ENCODE peak calls at places on chromosomes 11 and 22, in eight cellular contexts. L is SJCRH30, X is osteoblast, S is heart right ventricle, R is cardiac muscle cell, H is iPS DF 6.9, U is left lung, C is upper lobe of left lung. T is an unnamed sample. For H3K9me3 and H3K27me3, the result is how much of the 10 kb centered on the place peaks cover.

GRCh38 chr11:46237248-46238077 is 40.0 kb upstream of the CREB3L1 start:
- DNase-seq in L (no peak), X (peak), S (peak), R (peak), H (no peak), U (peak), C (peak), T (peak)

GRCh38 chr11:128582496-128583366 is 4.6 kb downstream of the ETS1 start:
- DNase-seq in L (peak), X (peak), S (peak), R (peak), H (peak), U (no peak), C (peak), T (peak)

GRCh38 chr11:120137187-120137610 is 714 bp downstream of the TRIM29 start:
- DNase-seq in L (no peak), X (no peak), S (no peak), R (no peak), H (no peak), U (peak), C (no peak), T (no peak)

GRCh38 chr11:72799441-72799840 is 5.6 kb upstream of the STARD10 start:
- DNase-seq in L (no peak), X (no peak), S (no peak), R (no peak), H (no peak), U (no peak), C (no peak), T (no peak)

GRCh38 chr11:105719073-105719846 is 109.4 kb downstream of the GRIA4 start:
- DNase-seq in L (peak), X (no peak), S (no peak), R (no peak), H (no peak), U (no peak), C (no peak), T (peak)

GRCh38 chr11:120612363-120613263 is 101.1 kb downstream of the GRIK4 start:
- DNase-seq in L (no peak), X (no peak), S (peak), R (no peak), H (no peak), U (no peak), C (peak), T (peak)

GRCh38 chr22:35528967-35529366 is 11.7 kb upstream of the RASD2 start:
- DNase-seq in L (no peak), X (no peak), S (no peak), R (no peak), H (no peak), U (no peak), C (no peak), T (no peak)

GRCh38 chr11:84552791-84553190 is 1074.4 kb downstream of the DLG2 start:
- DNase-seq in L (no peak), X (no peak), S (no peak), R (no peak), H (no peak), U (no peak), C (no peak), T (no peak)

GRCh38 chr22:37273126-37273845 is 9.0 kb upstream of the CYTH4 start:
- DNase-seq in L (no peak), X (peak), S (no peak), R (no peak), H (no peak), U (peak), C (no peak), T (peak)

GRCh38 chr22:44378380-44378779 is 65.6 kb upstream of the SHISAL1 start:
- DNase-seq in L (no peak), X (no peak), S (no peak), R (no peak), H (no peak), U (no peak), C (no peak), T (no peak)

GRCh38 chr11:128624269-128625170 is 37.2 kb upstream of the ETS1 start:
- DNase-seq in L (no peak), X (no peak), S (no peak), R (no peak), H (no peak), U (peak), C (no peak), T (no peak)

GRCh38 chr22:42962295-42963230 is 52.4 kb downstream of the PACSIN2 start:
- DNase-seq in L (no peak), X (no peak), S (no peak), R (no peak), H (no peak), U (peak), C (peak), T (no peak)

GRCh38 chr11:110587972-110588371 is 124.3 kb downstream of the ARHGAP20 start:
- DNase-seq in L (no peak), X (no peak), S (no peak), R (no peak), H (no peak), U (no peak), C (no peak), T (no peak)
- H3K9me3 ChIP-seq in L (under half), X (under half), S (under half), R (under half), H (under half), U (under half), C (under half), T (under half)

GRCh38 chr11:116240661-116241060 is 532.1 kb downstream of the BUD13 start:
- DNase-seq in L (peak), X (no peak), S (no peak), R (no peak), H (no peak), U (no peak), C (no peak), T (peak)

GRCh38 chr11:116243975-116244374 is 528.8 kb downstream of the BUD13 start:
- DNase-seq in L (no peak), X (no peak), S (no peak), R (no peak), H (no peak), U (no peak), C (no peak), T (no peak)

GRCh38 chr11:116249561-116249960 is 523.2 kb downstream of the BUD13 start:
- DNase-seq in L (no peak), X (no peak), S (no peak), R (no peak), H (no peak), U (no peak), C (no peak), T (no peak)

GRCh38 chr11:116244425-116244824 is 528.4 kb downstream of the BUD13 start:
- DNase-seq in L (no peak), X (no peak), S (no peak), R (no peak), H (no peak), U (no peak), C (no peak), T (no peak)

DNA sequence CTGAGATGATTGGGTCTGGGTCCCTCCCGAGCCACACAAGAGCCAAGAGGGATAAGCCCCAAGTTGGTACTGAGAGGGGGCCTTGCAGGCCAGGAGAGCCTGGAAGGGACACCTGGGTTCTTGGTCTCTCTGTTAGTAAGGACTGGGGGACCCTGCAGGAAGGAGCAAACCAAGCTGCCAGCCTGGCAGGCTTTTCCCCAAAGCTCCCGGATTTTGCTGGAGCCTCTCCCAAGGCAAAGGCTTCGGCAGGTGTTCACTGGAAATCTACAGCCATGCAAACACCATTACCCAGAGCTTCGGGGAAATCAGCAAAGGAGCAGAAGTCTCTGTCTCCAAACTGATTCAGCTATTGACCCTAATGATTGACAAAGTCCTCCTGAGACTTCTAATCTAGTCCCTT is 527.9 kb downstream of the BUD13 start:
- DNase-seq in L (no peak), X (no peak), S (no peak), R (no peak), H (no peak), U (no peak), C (no peak), T (no peak)
- H3K4me3 ChIP-seq in L (no peak), X (no peak), S (no peak), R (no peak), H (no peak), U (no peak), C (no peak), T (no peak)

DNA sequence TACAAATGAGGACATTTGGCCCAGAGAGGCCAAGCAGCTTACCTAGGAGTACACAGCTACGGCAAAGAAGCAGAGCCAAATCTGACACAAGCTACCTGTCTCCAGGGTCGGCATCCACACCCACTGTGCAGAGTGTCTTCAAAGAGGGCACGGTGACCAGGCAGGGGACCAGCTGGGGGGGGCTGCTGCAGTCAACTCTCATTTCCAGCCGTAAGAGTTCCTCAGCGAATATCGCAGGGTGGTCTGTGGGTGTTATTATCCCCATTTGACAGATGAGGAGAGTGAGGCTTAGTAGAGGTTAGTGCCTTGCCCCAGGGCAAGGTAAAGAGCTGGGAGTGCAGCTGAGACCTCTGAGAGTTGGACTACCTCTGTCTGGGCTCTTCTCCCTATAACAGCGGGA is 7.1 kb upstream of the PPFIA1 start:
- DNase-seq in L (no peak), X (peak), S (no peak), R (no peak), H (no peak), U (no peak), C (no peak), T (no peak)
- H3K27me3 ChIP-seq in L (under half), X (under half), S (under half), R (under half), H (under half), U (under half), C (under half), T (under half)

DNA sequence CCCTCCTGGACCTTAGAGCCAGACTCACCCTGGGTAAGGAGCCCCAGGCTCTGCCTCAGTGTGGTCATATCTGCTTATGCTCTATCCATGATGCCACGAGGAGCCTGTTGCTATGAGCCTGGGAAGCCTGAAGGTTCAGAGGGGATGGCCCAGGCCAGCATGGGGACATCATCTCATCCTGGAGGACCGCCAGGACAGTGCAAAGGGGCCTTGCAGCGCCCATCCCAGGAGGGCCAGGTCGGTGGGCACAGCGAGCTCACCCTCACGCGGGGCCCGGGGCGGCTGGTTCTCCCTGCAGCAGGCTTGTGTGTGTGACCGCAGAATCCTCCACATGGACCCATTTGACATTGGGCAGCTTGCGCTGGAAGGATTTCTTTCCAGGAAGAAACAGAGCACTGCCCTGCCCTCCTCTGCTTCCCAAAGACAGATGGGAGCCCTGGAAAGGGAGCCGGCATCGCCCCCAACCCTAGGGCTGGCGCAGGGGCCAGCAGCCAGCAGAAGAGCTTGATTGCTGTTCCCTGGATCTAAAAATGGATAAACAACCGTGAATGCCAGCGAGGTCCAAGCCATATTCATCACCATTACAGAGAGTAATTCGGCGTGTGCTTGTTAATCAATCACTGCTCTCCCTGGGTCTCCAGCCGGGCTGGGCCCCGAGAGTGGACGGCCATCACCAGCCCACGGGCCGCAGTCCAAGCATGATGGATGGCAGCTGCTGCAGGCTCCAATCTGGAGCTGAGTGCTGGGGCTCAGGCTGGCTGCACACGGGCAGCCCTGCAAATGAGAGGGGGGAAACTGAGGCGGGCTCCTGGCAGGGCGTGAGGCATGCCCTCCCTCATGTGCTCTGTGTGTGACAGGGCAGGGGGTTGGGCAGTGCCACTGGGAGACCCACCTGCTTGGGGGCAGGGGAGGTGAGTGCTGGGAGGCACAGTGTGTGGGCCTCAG is 739.7 kb downstream of the BRD1 start:
- DNase-seq in L (no peak), X (peak), S (no peak), R (no peak), H (no peak), U (peak), C (no peak), T (no peak)
- H3K9me3 ChIP-seq in L (under half), X (under half), S (under half), R (under half), H (under half), U (under half), C (under half), T (under half)

GRCh38 chr11:126113515-126113957 is 50.9 kb upstream of the CDON start:
- DNase-seq in L (peak), X (peak), S (peak), R (peak), H (no peak), U (peak), C (peak), T (peak)

GRCh38 chr11:126113012-126113411 is 50.3 kb upstream of the CDON start:
- DNase-seq in L (no peak), X (no peak), S (no peak), R (no peak), H (no peak), U (no peak), C (no peak), T (no peak)

GRCh38 chr11:126115253-126115540 is 52.5 kb upstream of the CDON start:
- DNase-seq in L (peak), X (no peak), S (peak), R (no peak), H (no peak), U (peak), C (peak), T (peak)

GRCh38 chr11:126114486-126115252 is 52.0 kb upstream of the CDON start:
- DNase-seq in L (peak), X (no peak), S (no peak), R (no peak), H (no peak), U (no peak), C (no peak), T (peak)

GRCh38 chr11:126113963-126114362 is 51.3 kb upstream of the CDON start:
- DNase-seq in L (no peak), X (no peak), S (no peak), R (no peak), H (no peak), U (no peak), C (no peak), T (peak)
- H3K4me3 ChIP-seq in L (no peak), X (peak), S (no peak), R (no peak), H (no peak), U (no peak), C (no peak), T (no peak)

GRCh38 chr11:61007383-61007970 is 36.0 kb downstream of the CD6 start:
- DNase-seq in L (no peak), X (peak), S (peak), R (peak), H (no peak), U (no peak), C (no peak), T (no peak)
- H3K27me3 ChIP-seq in L (under half), X (half or more), S (under half), R (under half), H (under half), U (under half), C (under half), T (under half)

T was measured in MG63.